ENCODE peak calls at places on chromosome 6, in five cellular contexts. C is left cardiac atrium; Y is ELR; Z is Ammon's horn; R is activated T-cell treated with anti-CD3 and anti-CD28 coated beads, Interleukin-2, amount 50 U/mL, for 4 hours. E is an unnamed sample.

GRCh38 chr6:48978016-48978415 is 485.0 kb downstream of the MMUT start:
- DNase-seq in Z (no peak), Y (peak; percentile 81), R (no peak), C (no peak), E (no peak)

GRCh38 chr6:115819506-115819905 is 241.2 kb downstream of the FRK start:
- DNase-seq in C (no peak), Z (no peak), Y (no peak), R (no peak), E (no peak)

GRCh38 chr6:90193359-90193758 is 103.3 kb downstream of the BACH2 start:
- DNase-seq in Y (no peak), Z (no peak), R (no peak), C (no peak), E (no peak)

GRCh38 chr6:128347123-128347522 is 173.3 kb downstream of the PTPRK start:
- DNase-seq in Y (no peak), C (no peak), Z (no peak), R (no peak), E (no peak)

GRCh38 chr6:6721606-6722005 is 133.1 kb downstream of the LY86 start:
- DNase-seq in R (no peak), Z (no peak), Y (no peak), C (no peak), E (peak; percentile 53)

GRCh38 chr6:4913705-4914411 is 90.0 kb downstream of the RPP40 start:
- DNase-seq in Z (no peak), C (no peak), R (no peak), Y (no peak), E (no peak)

GRCh38 chr6:4778086-4778485 is 1.9 kb downstream of the CDYL start:
- DNase-seq in R (no peak), Z (no peak), C (no peak), Y (peak; percentile 55), E (peak; percentile 18)

GRCh38 chr6:75246386-75246785 is 2.8 kb upstream of the COX7A2 start:
- DNase-seq in Z (no peak), C (no peak), R (no peak), Y (no peak), E (no peak)

GRCh38 chr6:142551145-142551811 is 249.5 kb downstream of the ADGRG6 start:
- DNase-seq in R (peak; percentile 60), Z (no peak), C (no peak), Y (peak; percentile 48), E (no peak)

GRCh38 chr6:151633517-151634335 is 139.9 kb downstream of the CCDC170 start:
- DNase-seq in R (no peak), C (no peak), Y (no peak), Z (no peak), E (no peak)

GRCh38 chr6:41767112-41767946 is 12.4 kb downstream of the FRS3 start:
- DNase-seq in Z (no peak), C (peak; percentile 62), Y (peak; percentile 95), R (no peak), E (no peak)

GRCh38 chr6:42378125-42378524 is 73.6 kb downstream of the TRERF1 start:
- DNase-seq in C (no peak), Z (no peak), Y (no peak), R (no peak), E (no peak)

GRCh38 chr6:85923013-85923430 is 280.3 kb upstream of the SYNCRIP start:
- DNase-seq in C (no peak), Y (peak; percentile 62), Z (peak; percentile 83), R (no peak), E (peak; percentile 81)

GRCh38 chr6:97322811-97323210 is 39.8 kb upstream of the MMS22L start:
- DNase-seq in Z (no peak), C (no peak), R (no peak), Y (peak; percentile 86), E (no peak)

GRCh38 chr6:138349891-138350290 is 27.8 kb upstream of the SMIM28 start:
- DNase-seq in Z (no peak), C (no peak), Y (no peak), R (no peak), E (no peak)

GRCh38 chr6:34143196-34143883 is 2.5 kb downstream of the GRM4 start:
- DNase-seq in R (no peak), Y (no peak), Z (no peak), C (no peak), E (no peak)

E was measured in DMS53.